ENCODE peak calls at places on chromosomes 12 and 14, in six cellular contexts. One of them, this sample, is unnamed.

GRCh38 chr14:92122351-92122677 is 545 bp downstream of the CPSF2 start:
- DNase-seq in GM20000: no peak
- DNase-seq in caudate nucleus: no peak
- DNase-seq in COR-L47: no peak
- DNase-seq in activated T-cell treated with anti-CD3 and anti-CD28 coated beads for 1 hour: no peak
- DNase-seq in heart right ventricle: no peak
- DNase-seq in this sample: no peak

GRCh38 chr12:59403259-59403932 is 192.4 kb upstream of the SLC16A7 start:
- DNase-seq in caudate nucleus: no peak
- DNase-seq in heart right ventricle: peak
- DNase-seq in COR-L47: peak
- DNase-seq in GM20000: peak
- DNase-seq in activated T-cell treated with anti-CD3 and anti-CD28 coated beads for 1 hour: peak
- DNase-seq in this sample: no peak

GRCh38 chr14:24060443-24060842 is 8.6 kb downstream of the CARMIL3 start:
- DNase-seq in GM20000: no peak
- DNase-seq in COR-L47: no peak
- DNase-seq in activated T-cell treated with anti-CD3 and anti-CD28 coated beads for 1 hour: no peak
- DNase-seq in caudate nucleus: no peak
- DNase-seq in heart right ventricle: no peak
- DNase-seq in this sample: no peak

GRCh38 chr12:122206111-122206881 is 2.8 kb downstream of the B3GNT4 start:
- DNase-seq in COR-L47: no peak
- DNase-seq in activated T-cell treated with anti-CD3 and anti-CD28 coated beads for 1 hour: no peak
- DNase-seq in caudate nucleus: no peak
- DNase-seq in heart right ventricle: no peak
- DNase-seq in GM20000: no peak
- DNase-seq in this sample: no peak

GRCh38 chr14:99320105-99320572 is 48.1 kb upstream of the BCL11B start:
- DNase-seq in COR-L47: peak
- DNase-seq in heart right ventricle: no peak
- DNase-seq in caudate nucleus: no peak
- DNase-seq in GM20000: peak
- DNase-seq in activated T-cell treated with anti-CD3 and anti-CD28 coated beads for 1 hour: peak
- DNase-seq in this sample: peak

GRCh38 chr12:45637706-45638105 is 91.8 kb upstream of the ARID2 start:
- DNase-seq in GM20000: no peak
- DNase-seq in caudate nucleus: no peak
- DNase-seq in COR-L47: no peak
- DNase-seq in activated T-cell treated with anti-CD3 and anti-CD28 coated beads for 1 hour: no peak
- DNase-seq in heart right ventricle: no peak
- DNase-seq in this sample: no peak

GRCh38 chr14:76698631-76699030 is 62.6 kb upstream of the VASH1 start:
- DNase-seq in COR-L47: no peak
- DNase-seq in heart right ventricle: no peak
- DNase-seq in caudate nucleus: no peak
- DNase-seq in activated T-cell treated with anti-CD3 and anti-CD28 coated beads for 1 hour: no peak
- DNase-seq in GM20000: no peak
- DNase-seq in this sample: peak

GRCh38 chr12:80622271-80622670 is 85.2 kb upstream of the MYF6 start:
- DNase-seq in COR-L47: no peak
- DNase-seq in caudate nucleus: no peak
- DNase-seq in GM20000: no peak
- DNase-seq in activated T-cell treated with anti-CD3 and anti-CD28 coated beads for 1 hour: no peak
- DNase-seq in heart right ventricle: no peak
- DNase-seq in this sample: no peak